ENCODE peak calls at places on chromosomes 16 and 17, in four cellular contexts. H, Z, R and W are unnamed samples.

GRCh38 chr16:81360135-81360534 is 45.4 kb downstream of the GAN start:
- DNase-seq in R (no peak), H (no peak), Z (no peak), W (no peak)

GRCh38 chr17:62800580-62800979 is 7.5 kb downstream of the MARCHF10 start:
- DNase-seq in H (peak; percentile 22), Z (no peak), R (no peak), W (no peak)

GRCh38 chr17:4853195-4853762 is 20.1 kb downstream of the MINK1 start:
- DNase-seq in R (no peak), Z (no peak), H (no peak), W (no peak)

GRCh38 chr17:10114931-10115535 is 83.4 kb downstream of the GAS7 start:
- DNase-seq in R (peak; percentile 13), H (no peak), Z (no peak), W (peak; percentile 75)

GRCh38 chr16:67449739-67450138 is 18.8 kb downstream of the HSD11B2 start:
- DNase-seq in R (no peak), Z (no peak), H (no peak), W (no peak)

GRCh38 chr17:78645421-78646295 is 68.5 kb upstream of the DNAH17 start:
- DNase-seq in R (peak; percentile 70), Z (no peak), H (no peak), W (peak; percentile 18)

GRCh38 chr16:86979984-86980553 is 337.1 kb downstream of the C16orf95 start:
- DNase-seq in H (no peak), R (no peak), Z (no peak), W (no peak)

GRCh38 chr16:57412584-57412983 is 8.0 kb downstream of the CCL17 start:
- DNase-seq in R (no peak), H (no peak), Z (no peak), W (no peak)

GRCh38 chr17:82314721-82315605 is 2.4 kb downstream of the CD7 start:
- DNase-seq in H (no peak), Z (no peak), R (no peak), W (no peak)

GRCh38 chr16:48272837-48273421 is 25.6 kb upstream of the ABCC11 start:
- DNase-seq in R (no peak), H (no peak), Z (no peak), W (no peak)

GRCh38 chr17:20241855-20242254 is 225.5 kb downstream of the LGALS9B start:
- DNase-seq in R (no peak), Z (no peak), H (no peak), W (no peak)

GRCh38 chr16:89657442-89658220 is at the start of the genes CHMP1A and SPATA33:
- DNase-seq in R (peak; percentile 45), H (peak; percentile 89), Z (peak; percentile 95), W (peak; percentile 99)

GRCh38 chr16:66741131-66741900 is 10.1 kb downstream of the DYNC1LI2 start:
- DNase-seq in Z (peak; percentile 54), R (no peak), H (no peak), W (peak; percentile 79)

GRCh38 chr17:27858621-27859305 is 34.4 kb downstream of the LYRM9 start:
- DNase-seq in H (no peak), R (no peak), Z (no peak), W (no peak)

GRCh38 chr16:76194621-76195015 is 82.6 kb upstream of the CNTNAP4 start:
- DNase-seq in Z (no peak), H (no peak), R (no peak), W (no peak)

GRCh38 chr16:86335266-86336172 is 174.8 kb upstream of the FOXF1 start:
- DNase-seq in H (no peak), Z (no peak), R (no peak), W (no peak)

GRCh38 chr16:24525970-24526559 is 13.3 kb upstream of the RBBP6 start:
- DNase-seq in Z (no peak), R (no peak), H (no peak), W (no peak)

GRCh38 chr17:20310481-20310880 is 156.9 kb downstream of the LGALS9B start:
- DNase-seq in Z (no peak), R (no peak), H (no peak), W (no peak)

GRCh38 chr17:74282587-74283370 is 8.7 kb downstream of the DNAI2 start:
- DNase-seq in R (peak; percentile 69), Z (peak; percentile 54), H (no peak), W (no peak)

GRCh38 chr17:44241104-44241503 is 21.6 kb upstream of the UBTF start:
- DNase-seq in H (no peak), Z (no peak), R (no peak), W (peak; percentile 4)

GRCh38 chr16:634051-634670 is 1.9 kb downstream of the METTL26 start:
- DNase-seq in H (no peak), Z (no peak), R (no peak), W (no peak)

GRCh38 chr17:7445011-7445927 is at the start of gene CHRNB1:
- DNase-seq in Z (peak; percentile 90), H (peak; percentile 93), R (no peak), W (peak; percentile 94)

GRCh38 chr17:53253956-53254597 is 568.6 kb upstream of the KIF2B start:
- DNase-seq in R (no peak), H (no peak), Z (no peak), W (no peak)

GRCh38 chr17:57281887-57282653 is 25.7 kb downstream of the MSI2 start:
- DNase-seq in Z (no peak), H (no peak), R (no peak), W (peak; percentile 63)

GRCh38 chr17:72465191-72466024 is 344.6 kb downstream of the SOX9 start:
- DNase-seq in H (no peak), R (peak; percentile 93), Z (no peak), W (no peak)

GRCh38 chr17:48840441-48840840 is 9.6 kb downstream of the CALCOCO2 start:
- DNase-seq in R (no peak), Z (no peak), H (no peak), W (no peak)

GRCh38 chr16:9868606-9869149 is 313.6 kb downstream of the GRIN2A start:
- DNase-seq in H (no peak), Z (no peak), R (no peak), W (no peak)

GRCh38 chr16:27759301-27759871 is 209.4 kb downstream of the KATNIP start:
- DNase-seq in R (no peak), Z (no peak), H (no peak), W (no peak)

GRCh38 chr17:78458739-78459335 is 80.4 kb downstream of the PGS1 start:
- DNase-seq in R (no peak), Z (no peak), H (no peak), W (no peak)

GRCh38 chr16:19926449-19927390 is 42.1 kb upstream of the GPRC5B start:
- DNase-seq in H (no peak), Z (no peak), R (no peak), W (no peak)

GRCh38 chr16:57871457-57871856 is 69.2 kb upstream of the KIFC3 start:
- DNase-seq in Z (no peak), R (no peak), H (no peak), W (no peak)

GRCh38 chr16:67013823-67014640 is 14.9 kb upstream of the CBFB start:
- DNase-seq in H (peak; percentile 67), Z (peak; percentile 85), R (no peak), W (peak; percentile 91)

GRCh38 chr16:83969771-83970429 is 1.9 kb downstream of the NECAB2 start:
- DNase-seq in R (no peak), H (no peak), Z (no peak), W (no peak)

GRCh38 chr17:21842332-21843317 is 150.3 kb downstream of the KCNJ18 start:
- DNase-seq in H (no peak), Z (no peak), R (no peak), W (no peak)

GRCh38 chr17:4161179-4161559 is 18.2 kb downstream of the CYB5D2 start:
- DNase-seq in R (no peak), Z (no peak), H (peak; percentile 21), W (peak; percentile 48)

GRCh38 chr16:30615358-30616076 is 5.3 kb upstream of the ZNF689 start:
- DNase-seq in H (peak; percentile 98), R (no peak), Z (peak; percentile 37), W (peak; percentile 71)

GRCh38 chr17:51298508-51299371 is 38.4 kb downstream of the UTP18 start:
- DNase-seq in H (no peak), Z (peak; percentile 30), R (no peak), W (peak; percentile 65)

GRCh38 chr16:78932395-78932794 is 668.1 kb downstream of the MAF start:
- DNase-seq in Z (no peak), R (no peak), H (no peak), W (no peak)
- TF ChIP-seq USF1 in Z (no peak), R (no peak), H (no peak), W (no peak)

DNA sequence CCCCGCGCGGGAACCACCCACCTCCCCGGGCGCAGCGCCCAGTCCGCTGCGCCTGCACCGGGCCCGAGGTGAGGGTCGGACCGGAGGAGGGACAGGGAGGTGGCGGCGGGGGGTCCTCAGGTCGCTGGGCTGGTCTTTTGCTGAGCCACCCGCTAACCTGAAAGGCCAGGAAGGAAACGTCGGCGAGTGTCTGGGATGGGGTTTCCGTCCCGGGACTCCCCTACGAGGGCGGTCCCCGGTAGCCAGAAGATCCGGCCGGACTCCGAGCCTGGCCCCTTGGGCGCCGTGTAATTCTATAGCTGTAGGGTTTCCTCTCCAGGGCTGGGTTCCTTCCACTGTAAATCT is 5.0 kb downstream of the TBX2 start:
- DNase-seq in Z (no peak), R (no peak), H (peak; percentile 39), W (peak; percentile 42)
- TF ChIP-seq USF1 in Z (no peak), R (no peak), H (no peak), W (no peak)

DNA sequence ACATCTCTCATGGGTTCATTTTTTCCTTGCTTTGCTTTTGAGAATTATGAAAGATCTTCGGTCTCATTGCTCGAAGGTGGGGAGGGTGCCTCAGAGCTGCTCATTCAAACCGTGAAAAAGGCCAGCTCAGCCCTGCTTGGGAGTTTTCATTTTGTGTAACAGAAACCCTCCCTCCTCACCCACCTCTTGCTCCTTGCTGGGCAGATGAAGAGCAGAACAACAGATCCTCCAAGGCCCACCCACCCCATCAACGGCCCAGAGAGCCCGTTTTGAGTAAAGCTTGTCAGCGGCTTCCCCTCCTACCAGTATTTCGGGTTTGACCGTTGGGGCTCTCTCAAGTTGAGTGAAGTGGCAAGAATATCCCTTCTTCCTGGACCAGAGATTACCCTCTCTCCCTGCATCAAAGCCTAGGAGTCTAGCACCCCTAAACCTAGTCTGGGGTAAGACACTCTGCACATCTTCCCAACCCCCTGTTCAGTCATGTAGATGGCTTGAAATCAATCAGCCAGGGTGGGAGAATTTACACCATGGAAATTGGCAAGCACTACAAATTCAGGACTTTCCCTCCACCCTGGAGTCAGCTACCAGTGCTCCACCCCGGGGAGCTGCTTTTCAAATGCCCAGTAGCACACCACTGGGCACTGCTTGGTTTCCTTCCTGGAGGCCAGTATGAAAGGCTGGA is 1.8 kb downstream of the CCR7 start:
- DNase-seq in Z (no peak), H (no peak), R (no peak), W (no peak)
- TF ChIP-seq USF1 in Z (no peak), H (no peak), R (no peak), W (no peak)

DNA sequence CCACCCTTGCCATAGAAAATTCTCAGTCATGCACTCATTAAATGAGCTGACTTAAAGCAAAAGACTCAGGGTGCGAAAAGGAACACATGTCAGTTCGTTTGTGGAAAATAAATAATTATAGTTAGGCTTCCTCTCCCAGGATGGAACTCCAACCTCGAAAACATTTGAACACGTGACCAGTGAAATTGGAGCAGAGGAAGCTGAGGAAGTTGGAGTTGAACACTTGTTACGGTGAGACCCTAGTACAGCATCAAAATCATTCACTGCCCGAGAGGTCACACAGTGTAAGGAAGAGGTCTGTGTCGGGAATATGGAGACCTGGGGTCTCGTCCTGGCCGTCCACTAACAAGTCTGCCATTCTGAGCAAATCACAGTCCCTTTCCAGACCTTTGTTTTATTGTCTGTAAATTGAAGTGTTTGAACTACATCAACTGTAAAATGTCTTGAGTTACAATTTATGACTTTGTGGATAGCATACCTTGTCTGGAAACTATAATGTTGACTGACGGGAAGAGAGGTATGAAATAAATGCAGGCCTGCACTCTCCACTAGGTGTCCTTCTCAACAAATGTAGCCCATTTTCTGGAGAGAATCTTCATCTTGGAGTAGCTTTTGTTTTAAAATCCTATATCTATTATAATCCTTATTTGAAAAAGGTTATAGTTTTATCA is 7.7 kb downstream of the PSMD7 start:
- DNase-seq in H (no peak), Z (no peak), R (no peak), W (no peak)
- TF ChIP-seq USF1 in H (no peak), Z (no peak), R (no peak), W (no peak)